ENCODE peak calls at places on chromosomes 11 and 22, in ten cellular contexts. V is tibial nerve, M is kidney epithelial cell, T is colonic mucosa, N is ovary, O is Calu3, Q is tibial artery, L is neural progenitor cell, B is AG04450, K is OCI-LY7. P is an unnamed sample.

GRCh38 chr11:64727131-64727530 is 4.1 kb upstream of the NRXN2 start:
- DNase-seq in V (no peak), M (no peak), T (no peak), N (no peak), O (no peak), Q (no peak), L (no peak), B (no peak), K (no peak), P (no peak)

GRCh38 chr11:20253796-20254195 is 93.5 kb upstream of the DBX1 start:
- DNase-seq in V (no peak), M (no peak), T (no peak), N (no peak), O (no peak), Q (no peak), L (no peak), B (no peak), K (no peak), P (no peak)

GRCh38 chr22:49016909-49017768 is 810.5 kb downstream of the BRD1 start:
- DNase-seq in V (peak; percentile 9), M (no peak), T (no peak), N (no peak), O (no peak), Q (peak; percentile 15), L (no peak), B (no peak), K (no peak), P (no peak)

GRCh38 chr11:120441592-120441991 is 70.0 kb upstream of the GRIK4 start:
- DNase-seq in V (no peak), M (no peak), T (no peak), N (no peak), O (no peak), Q (no peak), L (no peak), B (no peak), K (no peak), P (no peak)

GRCh38 chr11:2142762-2143202 is 3.6 kb upstream of the IGF2 start:
- DNase-seq in V (no peak), M (no peak), T (no peak), N (no peak), O (no peak), Q (no peak), L (no peak), B (no peak), K (no peak), P (no peak)

GRCh38 chr11:25927391-25927790 is 404.5 kb upstream of the ANO3 start:
- DNase-seq in V (no peak), M (no peak), T (no peak), N (no peak), O (no peak), Q (no peak), L (peak; percentile 78), B (no peak), K (no peak), P (no peak)

GRCh38 chr11:73140213-73141030 is 1.7 kb downstream of the FCHSD2 start:
- DNase-seq in V (no peak), M (no peak), T (peak; percentile 41), N (no peak), O (peak; percentile 31), Q (peak; percentile 32), L (peak; percentile 66), B (no peak), K (peak; percentile 39), P (peak; percentile 37)

GRCh38 chr11:35943761-35944502 is at the start of gene LDLRAD3:
- DNase-seq in V (peak; percentile 61), M (no peak), T (peak; percentile 75), N (peak; percentile 83), O (peak; percentile 70), Q (peak; percentile 79), L (peak; percentile 93), B (peak; percentile 56), K (no peak), P (peak; percentile 79)

GRCh38 chr22:17133137-17133536 is 12.0 kb upstream of the TMEM121B start:
- DNase-seq in V (no peak), M (no peak), T (no peak), N (no peak), O (no peak), Q (no peak), L (no peak), B (no peak), K (no peak), P (no peak)

GRCh38 chr22:17132112-17132511 is 11.0 kb upstream of the TMEM121B start:
- DNase-seq in V (no peak), M (no peak), T (no peak), N (no peak), O (no peak), Q (no peak), L (no peak), B (no peak), K (peak; percentile 25), P (no peak)

GRCh38 chr22:17130199-17130598 is 9.0 kb upstream of the TMEM121B start:
- DNase-seq in V (no peak), M (no peak), T (no peak), N (no peak), O (no peak), Q (no peak), L (no peak), B (no peak), K (no peak), P (no peak)

GRCh38 chr22:17135153-17135760 is 14.1 kb upstream of the TMEM121B start:
- DNase-seq in V (no peak), M (no peak), T (no peak), N (no peak), O (no peak), Q (no peak), L (no peak), B (no peak), K (no peak), P (no peak)

GRCh38 chr22:17131686-17132085 is 10.5 kb upstream of the TMEM121B start:
- DNase-seq in V (no peak), M (no peak), T (no peak), N (no peak), O (no peak), Q (no peak), L (peak; percentile 65), B (no peak), K (no peak), P (no peak)
- TF ChIP-seq CTCF in V (no peak), M (no peak), T (no peak), N (no peak), O (no peak), Q (no peak), L (peak; percentile 29), B (no peak), K (no peak), P (no peak)

DNA sequence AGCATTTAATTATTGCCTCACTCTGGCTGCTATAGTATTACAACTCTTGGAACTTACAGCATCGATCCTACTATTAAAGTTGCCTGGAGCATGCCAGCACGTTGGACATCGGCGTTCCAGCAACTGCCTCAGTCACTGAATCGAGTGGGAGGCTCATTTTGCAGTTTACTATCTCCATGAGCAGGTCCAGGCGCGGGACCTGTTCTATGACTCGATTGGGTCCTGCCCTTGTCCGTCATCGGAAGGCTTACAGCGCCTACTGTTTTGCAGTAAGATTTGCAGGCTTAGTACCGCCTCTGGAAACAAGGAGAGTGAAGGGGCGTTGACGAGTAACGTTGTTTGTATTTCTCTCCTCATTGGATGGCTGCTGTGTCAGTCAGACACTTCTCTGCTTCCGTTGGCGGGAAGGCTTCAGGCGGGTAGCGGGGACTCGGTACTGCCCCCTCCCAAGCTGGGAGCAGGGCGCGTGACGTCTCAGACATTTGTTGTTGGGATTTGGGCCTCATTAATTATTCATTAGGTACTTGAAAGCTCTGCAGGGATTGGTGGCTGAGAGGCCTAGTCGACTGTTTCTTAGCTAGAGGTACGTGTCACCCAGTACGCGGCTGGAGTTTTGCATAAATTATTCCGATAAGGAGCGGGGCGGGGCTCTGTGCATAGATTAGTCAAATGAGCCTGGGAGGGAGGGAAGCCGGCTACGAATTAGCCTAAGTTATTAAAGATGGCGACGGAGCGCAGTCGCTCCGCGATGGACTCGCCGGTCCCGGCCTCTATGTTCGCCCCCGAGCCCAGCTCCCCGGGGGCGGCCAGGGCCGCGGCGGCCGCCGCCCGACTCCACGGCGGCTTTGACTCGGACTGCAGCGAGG is at the start of gene GTPBP1:
- DNase-seq in V (peak; percentile 98), M (peak; percentile 99), T (peak; percentile 99), N (peak; percentile 99), O (peak; percentile 97), Q (peak; percentile 100), L (peak; percentile 100), B (peak; percentile 100), K (peak; percentile 100), P (peak; percentile 96)
- TF ChIP-seq CTCF in V (peak; percentile 44), M (no peak), T (peak; percentile 15), N (peak; percentile 17), O (no peak), Q (peak; percentile 21), L (no peak), B (no peak), K (no peak), P (no peak)

GRCh38 chr11:111457731-111458368 is 54.3 kb downstream of the BTG4 start:
- DNase-seq in V (no peak), M (no peak), T (no peak), N (no peak), O (no peak), Q (no peak), L (no peak), B (no peak), K (no peak), P (no peak)

GRCh38 chr11:111460752-111461305 is 51.4 kb downstream of the BTG4 start:
- DNase-seq in V (no peak), M (no peak), T (no peak), N (no peak), O (no peak), Q (no peak), L (no peak), B (no peak), K (no peak), P (no peak)

GRCh38 chr11:111460340-111460739 is 51.8 kb downstream of the BTG4 start:
- DNase-seq in V (no peak), M (no peak), T (no peak), N (no peak), O (no peak), Q (no peak), L (no peak), B (no peak), K (no peak), P (no peak)

GRCh38 chr11:111461460-111462240 is 50.5 kb downstream of the BTG4 start:
- DNase-seq in V (no peak), M (no peak), T (no peak), N (no peak), O (no peak), Q (no peak), L (no peak), B (no peak), K (no peak), P (no peak)

GRCh38 chr11:111459506-111460270 is 52.5 kb downstream of the BTG4 start:
- DNase-seq in V (no peak), M (no peak), T (no peak), N (no peak), O (no peak), Q (no peak), L (no peak), B (no peak), K (no peak), P (no peak)
- TF ChIP-seq CTCF in V (no peak), M (no peak), T (no peak), N (no peak), O (no peak), Q (no peak), L (no peak), B (peak; percentile 28), K (no peak), P (no peak)

DNA sequence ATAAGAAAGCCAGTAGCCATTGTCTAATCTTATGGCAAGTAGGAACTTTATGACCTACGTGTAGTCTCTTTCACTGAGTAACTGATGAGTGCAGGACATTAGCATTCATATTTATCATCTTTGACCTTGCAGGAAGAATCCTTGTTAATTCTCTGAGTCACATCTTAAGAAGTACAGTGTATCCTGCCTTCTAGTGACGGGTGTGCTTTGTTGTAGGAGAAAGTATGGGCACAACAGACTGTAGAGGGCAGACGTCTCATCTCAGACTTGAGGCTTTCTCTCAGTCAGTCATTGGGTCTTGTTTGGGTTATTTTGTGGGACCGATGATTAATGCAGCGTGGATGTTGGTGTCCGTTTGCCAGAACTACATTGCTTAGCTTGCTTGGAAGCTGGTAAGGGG is 6.8 kb downstream of the RNF214 start:
- DNase-seq in V (no peak), M (no peak), T (no peak), N (no peak), O (no peak), Q (no peak), L (no peak), B (peak; percentile 76), K (no peak), P (no peak)
- TF ChIP-seq CTCF in V (no peak), M (peak; percentile 36), T (no peak), N (no peak), O (no peak), Q (no peak), L (no peak), B (peak; percentile 72), K (peak; percentile 33), P (no peak)